ENCODE peak calls at places on chromosome 18, in six cellular contexts. Y is tibial artery; V is PC-3; S is A549; X is colonic mucosa; U is CD8-positive, alpha-beta T cell. J is an unnamed sample. For H3K4me1, the result is how much of the 10 kb centered on the place peaks cover.

GRCh38 chr18:75477913-75478312 is 50.4 kb upstream of the SMIM21 start:
- DNase-seq in Y (no peak), V (peak), S (no peak), X (no peak), U (no peak), J (no peak)

GRCh38 chr18:3585656-3586509 is 135.9 kb downstream of the TGIF1 start:
- DNase-seq in Y (peak), V (peak), S (peak), X (peak), U (peak), J (peak)

GRCh38 chr18:32289480-32290075 is 99.7 kb downstream of the MEP1B start:
- DNase-seq in Y (peak), V (peak), S (peak), X (peak), U (no peak), J (no peak)

GRCh38 chr18:76668546-76668945 is 153.8 kb upstream of the ZNF236 start:
- DNase-seq in Y (no peak), V (no peak), S (no peak), X (no peak), U (no peak), J (no peak)

GRCh38 chr18:27922780-27923179 is 254.2 kb downstream of the CDH2 start:
- DNase-seq in Y (no peak), V (no peak), S (no peak), X (no peak), U (no peak), J (no peak)

GRCh38 chr18:34871435-34871834 is 161.3 kb downstream of the DTNA start:
- DNase-seq in Y (no peak), V (no peak), S (no peak), X (no peak), U (no peak), J (no peak)

GRCh38 chr18:23884712-23885375 is 129.7 kb upstream of the TTC39C start:
- DNase-seq in Y (no peak), V (no peak), S (no peak), X (peak), U (no peak), J (no peak)

GRCh38 chr18:43031169-43031568 is 84.3 kb downstream of the RIT2 start:
- DNase-seq in Y (no peak), V (no peak), S (no peak), X (no peak), U (no peak), J (no peak)

GRCh38 chr18:74546751-74547530 is 12.6 kb downstream of the CNDP1 start:
- DNase-seq in Y (peak), V (peak), S (no peak), X (peak), U (no peak), J (no peak)

GRCh38 chr18:76932026-76932819 is 109.9 kb downstream of the ZNF236 start:
- DNase-seq in Y (peak), V (no peak), S (no peak), X (no peak), U (no peak), J (no peak)

GRCh38 chr18:2325933-2326332 is 245.4 kb downstream of the METTL4 start:
- DNase-seq in Y (no peak), V (no peak), S (no peak), X (no peak), U (no peak), J (no peak)

GRCh38 chr18:76824136-76824676 is 1.8 kb downstream of the ZNF236 start:
- DNase-seq in Y (no peak), V (no peak), S (no peak), X (no peak), U (no peak), J (no peak)

DNA sequence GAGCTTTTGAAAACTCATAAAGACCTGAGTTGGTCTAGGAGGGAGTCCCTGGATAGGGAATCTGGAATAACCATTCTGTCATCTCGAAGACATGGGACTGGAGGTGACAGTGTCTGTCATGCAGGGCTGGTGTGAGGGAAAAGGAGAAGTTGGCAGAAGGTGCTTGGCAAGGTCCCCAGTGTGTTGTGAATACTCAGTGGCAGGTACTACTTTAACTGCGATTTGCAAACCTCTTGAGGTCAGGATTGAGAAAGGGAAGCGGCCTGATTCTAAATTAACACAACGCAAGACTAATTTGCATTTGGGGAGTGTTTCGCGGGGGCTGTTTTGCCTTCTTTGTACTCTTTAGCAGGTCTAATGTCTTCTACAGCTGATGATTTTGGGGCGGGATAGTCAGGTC is 77.0 kb upstream of the TMEM200C start:
- DNase-seq in Y (no peak), V (no peak), S (no peak), X (no peak), U (no peak), J (no peak)
- H3K4me1 ChIP-seq in Y (under half), V (under half), S (under half), X (under half), U (under half), J (under half)

DNA sequence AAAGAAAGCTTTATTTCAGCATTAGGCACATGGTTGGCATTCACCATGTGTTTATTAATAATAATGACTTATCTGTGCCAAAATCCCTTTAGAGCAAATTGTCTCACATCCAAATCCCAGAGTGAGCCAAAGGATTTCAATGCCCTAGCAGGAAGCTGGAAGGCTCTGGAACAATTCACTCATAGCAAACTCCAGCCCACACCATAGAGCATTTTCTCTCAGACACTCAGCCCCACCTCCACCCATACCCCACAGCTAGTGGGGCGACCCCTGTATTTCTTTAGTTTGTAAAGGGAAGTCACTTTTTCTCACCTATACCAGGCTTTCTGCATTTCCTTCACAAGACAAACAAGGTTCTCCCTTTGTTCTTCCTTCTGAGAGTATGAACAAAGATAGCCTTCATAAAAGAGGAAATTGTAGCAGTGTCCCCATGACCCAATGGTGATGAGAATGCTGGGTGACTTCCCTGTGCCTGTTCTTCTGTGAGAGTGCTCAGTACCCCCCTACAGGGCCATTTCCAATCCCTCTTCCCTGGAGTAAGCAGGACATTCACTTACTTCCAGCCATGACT is 100.1 kb upstream of the APCDD1 start:
- DNase-seq in Y (no peak), V (no peak), S (no peak), X (no peak), U (no peak), J (no peak)
- H3K27ac ChIP-seq in Y (no peak), V (no peak), S (no peak), X (no peak), U (no peak), J (no peak)

DNA sequence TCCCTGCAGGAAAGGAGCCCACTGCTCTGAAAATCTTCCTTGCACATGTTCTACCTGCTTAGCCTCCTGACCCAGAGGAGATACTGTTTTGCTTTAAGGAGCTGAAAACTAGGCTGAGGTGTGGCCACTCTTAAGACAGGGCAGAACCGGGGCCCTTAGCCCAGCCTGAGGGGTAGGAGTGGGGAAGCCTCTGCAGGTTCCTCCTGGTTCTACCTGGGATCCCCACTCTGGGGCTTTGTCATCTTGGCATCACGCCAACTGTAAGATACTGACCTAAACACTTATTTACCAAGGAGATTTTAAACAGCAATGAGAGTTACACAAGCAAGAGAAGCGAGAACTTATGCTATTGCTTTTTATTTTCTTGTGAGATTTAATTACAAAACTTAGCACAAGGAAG is 86.9 kb downstream of the KCTD1 start:
- DNase-seq in Y (no peak), V (no peak), S (no peak), X (no peak), U (no peak), J (no peak)
- H3K4me1 ChIP-seq in Y (under half), V (under half), S (under half), X (under half), U (under half), J (under half)

DNA sequence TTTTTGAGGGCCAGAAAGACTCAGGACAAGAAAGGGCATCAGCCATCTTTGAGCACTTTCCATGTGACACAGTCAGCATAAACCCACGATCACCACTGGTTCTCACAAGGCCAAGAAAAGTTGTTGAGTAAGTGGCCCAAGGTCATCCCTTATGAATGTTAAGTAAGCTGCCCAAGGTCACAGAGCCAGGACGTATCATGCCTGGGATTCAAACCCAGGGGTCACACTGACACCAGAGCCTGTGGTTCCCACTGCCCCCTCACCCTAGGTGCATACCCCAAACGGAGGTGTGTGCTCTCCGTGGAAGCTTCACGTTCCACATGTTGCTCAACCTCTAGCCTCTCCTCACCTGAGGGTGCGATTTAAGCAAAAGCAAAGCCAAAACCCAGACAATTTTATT is 2.3 kb upstream of the CTIF start:
- DNase-seq in Y (no peak), V (no peak), S (no peak), X (no peak), U (no peak), J (no peak)
- H3K27ac ChIP-seq in Y (no peak), V (no peak), S (no peak), X (no peak), U (no peak), J (no peak)

GRCh38 chr18:44870631-44871502 is 190.2 kb downstream of the SETBP1 start:
- DNase-seq in Y (no peak), V (no peak), S (no peak), X (no peak), U (no peak), J (no peak)
- H3K4me1 ChIP-seq in Y (under half), V (under half), S (under half), X (under half), U (under half), J (under half)

GRCh38 chr18:9804517-9805104 is 81.2 kb upstream of the TXNDC2 start:
- DNase-seq in Y (no peak), V (peak), S (no peak), X (no peak), U (no peak), J (no peak)

GRCh38 chr18:9808530-9809241 is 77.1 kb upstream of the TXNDC2 start:
- DNase-seq in Y (no peak), V (peak), S (no peak), X (no peak), U (no peak), J (no peak)

GRCh38 chr18:9808190-9808529 is 77.6 kb upstream of the TXNDC2 start:
- DNase-seq in Y (no peak), V (no peak), S (no peak), X (no peak), U (no peak), J (no peak)

GRCh38 chr18:9809686-9810085 is 76.1 kb upstream of the TXNDC2 start:
- DNase-seq in Y (no peak), V (no peak), S (no peak), X (no peak), U (no peak), J (no peak)

DNA sequence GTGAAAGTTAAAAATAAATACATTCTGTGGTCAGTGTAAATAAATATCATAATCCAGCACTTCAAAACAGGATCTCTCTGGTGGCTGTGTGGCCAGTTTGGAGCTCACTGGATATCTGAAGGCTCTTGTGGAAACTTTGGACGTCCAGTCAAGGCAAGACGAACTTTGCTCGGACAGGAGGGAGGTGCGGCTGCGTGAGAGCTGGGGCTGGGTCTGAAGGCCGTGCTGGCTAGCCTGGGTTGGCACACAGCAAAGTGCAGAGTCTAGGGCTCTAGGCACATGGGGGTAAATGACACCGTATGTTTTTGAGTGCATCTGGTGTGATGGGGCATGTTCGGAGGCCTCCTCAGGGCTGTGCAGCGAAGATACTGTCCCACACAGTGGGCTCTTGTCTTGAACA is 78.9 kb upstream of the TXNDC2 start:
- DNase-seq in Y (no peak), V (no peak), S (no peak), X (no peak), U (no peak), J (peak)
- H3K27ac ChIP-seq in Y (peak), V (no peak), S (no peak), X (no peak), U (no peak), J (no peak)

J was measured in right lobe of liver.